ENCODE peak calls at places on chromosomes 6 and 20, in seven cellular contexts. W is foreskin fibroblast, D is GM20000, Q is stomach, Z is AG09319, C is cardiac fibroblast, P is heart right ventricle. G is an unnamed sample.

GRCh38 chr6:132683543-132683942 is 24.6 kb upstream of the TAAR1 start:
- DNase-seq in W (peak; percentile 10), D (no peak), Q (no peak), Z (no peak), C (peak; percentile 79), P (no peak), G (no peak)

GRCh38 chr6:76774750-76775396 is 688.4 kb downstream of the HTR1B start:
- DNase-seq in W (no peak), D (no peak), Q (peak; percentile 55), Z (no peak), C (peak; percentile 40), P (no peak), G (no peak)

GRCh38 chr20:52001999-52002666 is 189.4 kb downstream of the ZFP64 start:
- DNase-seq in W (no peak), D (no peak), Q (no peak), Z (no peak), C (peak; percentile 28), P (no peak), G (no peak)

GRCh38 chr20:47775039-47775438 is 10.2 kb downstream of the SULF2 start:
- DNase-seq in W (no peak), D (no peak), Q (no peak), Z (no peak), C (no peak), P (no peak), G (no peak)

GRCh38 chr6:44116643-44117382 is 10.4 kb downstream of the MRPL14 start:
- DNase-seq in W (peak; percentile 83), D (no peak), Q (no peak), Z (peak; percentile 50), C (peak; percentile 88), P (no peak), G (no peak)

GRCh38 chr6:40722553-40723258 is 135.5 kb upstream of the LRFN2 start:
- DNase-seq in W (peak; percentile 35), D (no peak), Q (no peak), Z (no peak), C (peak; percentile 11), P (no peak), G (no peak)

GRCh38 chr6:154738561-154738961 is 5.3 kb downstream of the SCAF8 start:
- DNase-seq in W (no peak), D (no peak), Q (no peak), Z (no peak), C (peak; percentile 33), P (no peak), G (no peak)

GRCh38 chr20:48682529-48683385 is 145.0 kb downstream of the PREX1 start:
- DNase-seq in W (peak; percentile 99), D (no peak), Q (peak; percentile 97), Z (peak; percentile 97), C (peak; percentile 74), P (peak; percentile 84), G (no peak)

GRCh38 chr6:155038104-155038503 is 43.0 kb downstream of the TIAM2 start:
- DNase-seq in W (no peak), D (no peak), Q (no peak), Z (no peak), C (no peak), P (no peak), G (no peak)

GRCh38 chr6:27867051-27867940 is 44.9 kb downstream of the OR2B2 start:
- DNase-seq in W (peak; percentile 78), D (peak; percentile 69), Q (peak; percentile 82), Z (no peak), C (peak; percentile 90), P (peak; percentile 67), G (no peak)

GRCh38 chr6:109073344-109074235 is 21.1 kb downstream of the SESN1 start:
- DNase-seq in W (peak; percentile 51), D (peak; percentile 56), Q (no peak), Z (peak; percentile 44), C (peak; percentile 88), P (no peak), G (peak; percentile 39)

GRCh38 chr6:83467620-83468036 is 36.8 kb upstream of the ME1 start:
- DNase-seq in W (no peak), D (no peak), Q (no peak), Z (no peak), C (no peak), P (peak; percentile 29), G (no peak)

GRCh38 chr6:111975501-111975900 is 78.4 kb upstream of the CCN6 start:
- DNase-seq in W (no peak), D (no peak), Q (no peak), Z (no peak), C (no peak), P (no peak), G (no peak)

GRCh38 chr20:14955396-14955795 is 618.0 kb upstream of the FLRT3 start:
- DNase-seq in W (no peak), D (no peak), Q (no peak), Z (no peak), C (no peak), P (no peak), G (no peak)

GRCh38 chr6:146292506-146292905 is 251.1 kb upstream of the RAB32 start:
- DNase-seq in W (no peak), D (no peak), Q (no peak), Z (no peak), C (no peak), P (no peak), G (no peak)

GRCh38 chr6:109840796-109841195 is 137.3 kb upstream of the GPR6 start:
- DNase-seq in W (no peak), D (no peak), Q (no peak), Z (no peak), C (no peak), P (no peak), G (no peak)

GRCh38 chr6:81937296-81937937 is 184.9 kb upstream of the TENT5A start:
- DNase-seq in W (peak; percentile 72), D (no peak), Q (no peak), Z (no peak), C (peak; percentile 50), P (no peak), G (no peak)

GRCh38 chr6:24686408-24686807 is 19.5 kb downstream of the ACOT13 start:
- DNase-seq in W (no peak), D (no peak), Q (no peak), Z (no peak), C (no peak), P (no peak), G (no peak)

G was measured in activated gamma-delta T cell treated with anti-CD3 and anti-CD28 coated beads, Interleukin-2, amount 50 U/mL, for 16 hours.